ENCODE peak calls at places on chromosomes 3 and 15, in five cellular contexts. J is pancreas, M is fibroblast of lung, H is AG04450, A is heart right ventricle. L is an unnamed sample.
A peak's percentile ranks its signal among the peaks of the same experiment; 100 is the strongest.

GRCh38 chr15:101121511-101122090 is 130.2 kb downstream of the CHSY1 start:
- DNase-seq in A (peak; percentile 87), M (peak; percentile 65), J (peak; percentile 20), H (no peak), L (peak; percentile 87)

GRCh38 chr15:50262533-50262932 is 3.0 kb downstream of the HDC start:
- DNase-seq in H (no peak), J (no peak), M (no peak), A (no peak), L (no peak)

GRCh38 chr3:59262076-59262498 is 212.3 kb upstream of the CFAP20DC start:
- DNase-seq in J (no peak), H (no peak), A (no peak), M (no peak), L (no peak)

GRCh38 chr15:73927476-73928240 is 1.4 kb downstream of the LOXL1 start:
- DNase-seq in J (peak; percentile 78), M (peak; percentile 53), H (no peak), A (peak; percentile 67), L (peak; percentile 58)

GRCh38 chr3:170350515-170351413 is 6.8 kb upstream of the SKIL start:
- DNase-seq in A (no peak), H (no peak), M (no peak), J (no peak), L (no peak)

GRCh38 chr3:128296469-128297251 is 143.4 kb downstream of the EEFSEC start:
- DNase-seq in J (no peak), A (peak; percentile 43), H (no peak), M (no peak), L (peak; percentile 84)

GRCh38 chr3:75687323-75687722 is 23.2 kb downstream of the FRG2C start:
- DNase-seq in H (no peak), J (no peak), A (no peak), M (no peak), L (no peak)

GRCh38 chr3:73069775-73070444 is 8.5 kb downstream of the EBLN2 start:
- DNase-seq in A (no peak), M (no peak), J (no peak), H (no peak), L (no peak)

GRCh38 chr3:157606392-157607197 is 103.4 kb upstream of the VEPH1 start:
- DNase-seq in A (peak; percentile 30), M (peak; percentile 73), J (peak; percentile 67), H (peak; percentile 39), L (peak; percentile 30)

GRCh38 chr3:11733914-11734313 is 90.2 kb upstream of the VGLL4 start:
- DNase-seq in A (no peak), M (no peak), J (no peak), H (no peak), L (no peak)

GRCh38 chr3:111621535-111621934 is 26.4 kb upstream of the ZBED2 start:
- DNase-seq in A (no peak), M (no peak), H (no peak), J (no peak), L (no peak)

GRCh38 chr3:78659386-78659987 is 1108.3 kb downstream of the ROBO1 start:
- DNase-seq in M (peak; percentile 35), A (no peak), H (peak; percentile 23), J (peak; percentile 18), L (no peak)

GRCh38 chr3:45524605-45525004 is 69.9 kb upstream of the LIMD1 start:
- DNase-seq in A (no peak), H (no peak), M (peak; percentile 39), J (no peak), L (no peak)

GRCh38 chr3:134794323-134794722 is 737 bp upstream of the EPHB1 start:
- DNase-seq in M (no peak), A (no peak), J (no peak), H (no peak), L (no peak)

GRCh38 chr3:43181202-43181910 is 75.5 kb upstream of the POMGNT2 start:
- DNase-seq in H (no peak), J (no peak), M (no peak), A (no peak), L (no peak)

GRCh38 chr3:146165844-146166243 is 4.9 kb upstream of the PLOD2 start:
- DNase-seq in H (no peak), M (no peak), A (no peak), J (no peak), L (no peak)

GRCh38 chr15:85542895-85543331 is 162.5 kb downstream of the AKAP13 start:
- DNase-seq in H (no peak), M (peak; percentile 22), J (no peak), A (no peak), L (no peak)

GRCh38 chr15:34049096-34049495 is 10.1 kb upstream of the AVEN start:
- DNase-seq in M (peak; percentile 90), H (peak; percentile 53), J (no peak), A (no peak), L (no peak)

GRCh38 chr3:151347432-151347831 is 18.1 kb upstream of the P2RY13 start:
- DNase-seq in J (no peak), M (no peak), A (no peak), H (no peak), L (peak; percentile 22)

GRCh38 chr3:16543242-16543864 is 29.9 kb upstream of the RFTN1 start:
- DNase-seq in A (no peak), H (no peak), M (no peak), J (no peak), L (no peak)

GRCh38 chr3:31232049-31233040 is 300.4 kb upstream of the STT3B start:
- DNase-seq in H (no peak), M (peak; percentile 41), A (no peak), J (no peak), L (no peak)
- H3K4me3 ChIP-seq in H (no peak overlapping the region), M (no peak overlapping the region), A (no peak overlapping the region), J (no peak overlapping the region), L (no peak overlapping the region)

GRCh38 chr3:8713901-8714759 is 19.5 kb upstream of the CAV3 start:
- DNase-seq in A (no peak), J (no peak), H (no peak), M (no peak), L (no peak)
- TF ChIP-seq CTCF in A (peak; percentile 37), J (no peak), H (peak; percentile 53), M (no peak), L (peak; percentile 36)

DNA sequence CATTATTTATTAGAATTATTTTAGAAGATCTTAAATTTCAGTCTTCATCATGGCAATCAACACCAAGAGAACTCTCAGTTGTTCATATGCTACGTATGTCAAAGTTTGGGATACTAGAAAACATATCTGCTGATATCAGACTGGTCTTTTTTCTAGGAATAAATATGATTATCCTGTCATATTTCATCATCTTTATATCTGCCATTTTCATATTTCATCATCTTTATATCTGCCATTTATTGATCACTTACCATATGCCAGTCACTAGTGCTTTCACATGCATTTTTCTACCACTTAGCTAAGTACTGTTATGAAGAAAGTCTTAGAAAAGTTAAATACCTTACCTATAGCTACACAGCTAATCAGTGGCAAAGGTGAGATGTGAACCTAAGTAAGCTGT is 2.8 kb upstream of the ZCWPW2 start:
- DNase-seq in H (no peak), M (no peak), J (no peak), A (no peak), L (no peak)
- H3K4me3 ChIP-seq in H (no peak overlapping the region), M (peak overlapping the region; percentile 79), J (no peak overlapping the region), A (no peak overlapping the region), L (no peak overlapping the region)

DNA sequence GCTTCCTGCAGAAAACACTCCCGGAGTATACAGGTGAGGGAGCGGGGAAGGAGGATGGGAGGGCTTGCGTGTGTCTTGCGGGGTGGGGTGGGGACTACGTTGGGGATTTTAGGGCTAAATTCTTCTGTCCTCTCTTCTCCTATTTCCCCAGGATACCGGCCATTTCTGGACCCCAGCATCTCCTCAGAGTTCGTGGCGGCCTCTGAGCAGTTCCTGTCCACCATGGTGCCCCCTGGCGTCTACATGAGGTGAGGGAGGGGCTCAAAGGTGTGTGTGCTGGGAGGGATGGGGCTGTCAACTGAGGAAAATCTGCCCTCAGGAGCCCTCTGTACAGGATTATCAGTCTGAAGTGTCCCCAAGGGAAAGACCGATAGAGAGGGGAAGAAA is 6.6 kb downstream of the DUOX1 start:
- DNase-seq in J (no peak), H (no peak), M (no peak), A (no peak), L (no peak)
- TF ChIP-seq CTCF in J (no peak), H (peak; percentile 34), M (no peak), A (no peak), L (no peak)

DNA sequence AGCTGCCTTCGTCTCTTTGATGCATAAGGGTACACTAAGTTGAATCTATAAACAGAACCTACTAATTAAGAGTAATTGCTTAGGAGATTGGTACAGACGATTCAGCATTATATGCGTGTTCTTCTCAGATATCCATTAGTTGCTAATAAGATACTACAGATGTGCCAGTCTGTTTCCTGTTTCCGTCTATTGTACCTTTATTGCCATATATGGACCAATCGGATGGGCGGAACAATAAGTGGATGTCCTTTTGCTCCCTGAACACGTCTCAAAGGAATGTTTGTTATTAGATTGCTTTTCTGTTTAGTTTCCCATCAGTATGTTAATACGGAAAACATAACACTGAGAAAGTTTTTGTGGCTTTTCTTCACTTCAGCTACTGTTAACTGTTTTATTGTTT is 276.6 kb upstream of the RARB start:
- DNase-seq in H (no peak), J (no peak), A (no peak), M (peak; percentile 43), L (no peak)
- H3K4me3 ChIP-seq in H (no peak overlapping the region), J (no peak overlapping the region), A (peak overlapping the region; percentile 6), M (peak overlapping the region; percentile 30), L (peak overlapping the region; percentile 31)

GRCh38 chr3:8702560-8702959 is 31.0 kb upstream of the CAV3 start:
- DNase-seq in M (no peak), H (no peak), A (no peak), J (no peak), L (no peak)
- TF ChIP-seq CTCF in M (no peak), H (peak; percentile 37), A (no peak), J (no peak), L (no peak)

L was measured in heart left ventricle.